ENCODE peak calls at places on chromosomes 3 and 15, in six cellular contexts. I is K562, F is SK-N-SH, A is H1, O is GM12878, U is HepG2. X is an unnamed sample.

GRCh38 chr3:122975924-122976293 is 51.7 kb downstream of the SEMA5B start:
- DNase-seq in U (no peak), A (no peak), I (no peak), F (no peak), O (no peak), X (peak)

GRCh38 chr3:169660709-169661566 is 2.6 kb downstream of the MECOM start:
- DNase-seq in I (no peak), F (peak), A (no peak), U (no peak), O (no peak), X (no peak)

GRCh38 chr3:129326138-129326537 is 47.5 kb downstream of the HMCES start:
- DNase-seq in U (no peak), F (no peak), O (no peak), A (no peak), I (no peak), X (no peak)

GRCh38 chr3:72247645-72248388 is 462.9 kb upstream of the PROK2 start:
- DNase-seq in U (no peak), A (no peak), O (no peak), I (no peak), F (no peak), X (no peak)

GRCh38 chr3:143975549-143976152 is 4.0 kb downstream of the DIPK2A start:
- DNase-seq in A (no peak), F (no peak), O (no peak), U (peak), I (peak), X (no peak)

GRCh38 chr3:57840445-57840844 is 84.3 kb downstream of the SLMAP start:
- DNase-seq in I (no peak), U (no peak), A (no peak), F (no peak), O (no peak), X (no peak)

GRCh38 chr3:132417695-132418520 is 606 bp downstream of the DNAJC13 start:
- DNase-seq in U (peak), F (peak), I (peak), O (peak), A (no peak), X (peak)

GRCh38 chr3:125110016-125110875 is 54.4 kb upstream of the HEG1 start:
- DNase-seq in U (no peak), I (no peak), A (no peak), O (no peak), F (no peak), X (peak)

GRCh38 chr3:11632564-11632963 is 11.2 kb downstream of the VGLL4 start:
- DNase-seq in O (no peak), U (no peak), A (no peak), I (no peak), F (no peak), X (no peak)

GRCh38 chr3:129892486-129892856 is 1.0 kb downstream of the TMCC1 start:
- DNase-seq in U (no peak), O (no peak), F (no peak), A (no peak), I (no peak), X (no peak)

GRCh38 chr3:128568602-128569490 is 75.8 kb upstream of the GATA2 start:
- DNase-seq in F (no peak), O (no peak), I (no peak), A (no peak), U (no peak), X (no peak)

GRCh38 chr3:31116651-31117050 is 222.2 kb upstream of the GADL1 start:
- DNase-seq in U (no peak), A (no peak), O (no peak), I (no peak), F (no peak), X (no peak)

GRCh38 chr3:100425321-100425720 is 24.0 kb downstream of the LNP1 start:
- DNase-seq in O (no peak), U (no peak), A (no peak), F (no peak), I (peak), X (no peak)

DNA sequence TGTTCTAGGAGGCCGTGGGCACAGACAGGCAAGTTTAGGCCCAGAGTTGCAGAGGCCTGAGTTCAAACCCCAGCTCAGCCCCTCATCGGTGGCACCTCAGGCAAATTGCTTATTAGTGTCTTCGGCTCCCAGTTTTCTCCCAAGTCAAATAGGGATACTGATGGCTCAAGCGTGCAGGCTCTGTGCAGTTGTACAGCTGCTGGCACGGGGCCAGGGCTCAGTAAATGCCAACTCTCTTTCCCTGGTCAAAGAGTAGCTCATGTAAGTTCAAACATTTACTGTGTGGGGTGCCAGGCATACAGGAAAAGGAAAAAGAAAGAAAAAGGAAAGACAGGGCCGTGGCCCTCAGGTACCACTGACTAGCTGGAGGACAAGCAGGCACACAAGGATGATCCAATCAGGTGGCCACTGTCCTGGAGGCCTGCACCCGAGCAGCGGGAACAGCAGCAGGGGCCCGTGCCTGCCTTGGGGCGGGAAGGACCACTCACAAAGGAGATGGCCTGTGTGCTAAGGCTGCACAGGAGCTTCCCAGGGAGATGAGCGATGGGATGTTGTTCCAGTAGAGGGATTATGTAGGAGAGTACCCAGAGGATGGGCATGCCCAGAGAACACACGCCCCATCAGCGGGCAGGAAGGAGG is 70.8 kb downstream of the TBC1D2B start:
- DNase-seq in O (no peak), A (no peak), F (no peak), U (no peak), I (no peak), X (no peak)
- TF ChIP-seq POLR2AphosphoS5 in O (no peak), A (no peak), F (no peak), U (no peak), I (no peak), X (peak)

GRCh38 chr15:59456114-59456513 is 18.1 kb downstream of the FAM81A start:
- DNase-seq in A (no peak), I (no peak), O (no peak), U (no peak), F (no peak), X (no peak)
- TF ChIP-seq GABPA in A (no peak), I (no peak), O (no peak), U (no peak), F (no peak), X (no peak)

GRCh38 chr3:55591893-55592292 is 104.8 kb upstream of the WNT5A start:
- DNase-seq in I (no peak), O (no peak), A (no peak), F (no peak), U (no peak), X (no peak)
- H3K4me3 ChIP-seq in I (no peak), O (no peak), A (no peak), F (no peak), U (no peak), X (no peak)

DNA sequence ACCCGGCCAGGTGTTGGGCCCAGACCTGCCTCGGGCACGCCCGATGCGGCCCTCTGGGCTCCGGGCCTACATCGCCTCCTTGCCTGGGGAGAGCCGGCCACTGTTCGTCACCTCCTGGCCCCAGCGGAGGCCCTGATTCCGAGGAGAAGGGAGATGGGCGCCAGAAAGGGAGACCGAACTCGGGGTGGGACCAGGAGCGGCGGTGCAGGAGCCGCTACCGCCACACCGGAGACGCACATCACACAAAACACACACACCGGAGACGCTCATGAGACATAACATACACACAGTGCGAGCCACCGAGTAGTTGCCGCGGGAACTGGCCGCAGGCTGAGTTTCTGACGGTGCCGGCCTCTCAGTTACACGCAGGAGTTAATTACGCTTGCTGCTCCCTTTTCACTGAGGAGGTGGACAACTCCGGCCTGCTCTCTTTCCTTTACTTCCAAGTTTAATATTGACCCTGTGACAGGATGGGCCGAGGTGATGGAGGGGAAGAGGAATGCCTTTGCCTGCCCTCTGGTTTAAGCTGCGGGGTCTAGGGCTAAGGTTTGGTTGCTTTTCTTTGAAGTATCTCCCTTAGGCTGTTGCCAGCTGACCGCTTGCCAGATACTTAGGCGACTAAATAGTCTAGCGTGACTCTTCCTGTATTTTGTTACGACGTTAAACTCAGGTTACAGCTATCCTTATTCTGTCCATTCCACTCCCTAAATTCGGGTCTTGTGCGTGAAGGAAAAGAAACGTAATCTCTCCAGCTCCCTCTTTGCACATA is 592 bp downstream of the PCNP start:
- DNase-seq in U (peak), O (peak), A (no peak), I (peak), F (no peak), X (no peak)
- TF ChIP-seq POLR2AphosphoS5 in U (no peak), O (peak), A (peak), I (no peak), F (no peak), X (no peak)

GRCh38 chr3:196968233-196969000 is at the start of gene PIGZ:
- DNase-seq in I (peak), A (no peak), U (no peak), F (peak), O (no peak), X (peak)
- TF ChIP-seq GABPA in I (no peak), A (peak), U (no peak), F (no peak), O (no peak), X (no peak)

GRCh38 chr3:191499307-191500125 is 38.6 kb downstream of the PYDC2 start:
- DNase-seq in F (peak), U (no peak), O (no peak), I (peak), A (no peak), X (no peak)
- H3K4me3 ChIP-seq in F (peak), U (no peak), O (no peak), I (no peak), A (no peak), X (no peak)

DNA sequence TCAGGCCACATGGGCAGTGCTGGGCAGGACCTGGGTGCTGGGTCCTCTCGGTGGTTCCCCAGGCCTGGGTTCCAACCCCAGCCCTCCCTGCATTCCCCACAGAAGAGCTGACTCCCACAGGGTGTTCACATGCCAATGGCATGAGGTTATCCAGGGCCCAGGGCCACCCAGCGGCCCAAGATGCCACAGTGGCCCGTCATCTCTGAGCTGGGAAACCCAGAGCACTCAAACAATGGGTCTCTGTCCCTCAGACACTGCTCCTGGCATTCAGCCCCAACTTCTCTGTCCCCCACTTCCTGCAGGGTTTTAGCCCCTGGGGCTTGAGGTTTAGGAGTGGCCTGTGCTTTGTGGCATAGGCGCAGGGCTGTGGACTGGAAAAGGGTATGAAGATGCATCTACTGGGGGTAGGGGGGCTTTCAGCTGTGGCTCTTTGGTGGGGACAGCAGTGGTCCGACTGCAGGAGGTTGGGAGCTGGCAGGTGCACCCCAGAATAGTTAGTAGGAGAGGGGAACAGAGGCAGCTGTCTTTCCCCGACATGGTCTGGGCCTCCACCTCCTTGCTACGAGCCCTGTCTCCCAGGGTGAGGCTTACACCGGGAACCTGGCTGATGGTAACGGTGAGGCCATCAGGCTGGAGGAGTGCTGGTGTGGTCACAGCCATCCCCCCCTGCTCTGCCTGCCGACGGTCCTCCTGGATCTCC is 1.7 kb downstream of the CCDC9B start:
- DNase-seq in I (no peak), U (peak), O (no peak), A (no peak), F (no peak), X (no peak)
- TF ChIP-seq POLR2AphosphoS5 in I (no peak), U (no peak), O (no peak), A (no peak), F (peak), X (no peak)

GRCh38 chr15:29859981-29860745 is 37.9 kb upstream of the TJP1 start:
- DNase-seq in U (no peak), F (no peak), O (no peak), I (no peak), A (no peak), X (no peak)
- TF ChIP-seq GABPA in U (no peak), F (no peak), O (no peak), I (no peak), A (no peak), X (no peak)

X was measured in HL-60.